ENCODE peak calls at places on chromosomes 5 and 9, in four cellular contexts. T is CD4-positive, alpha-beta memory T cell; H is IMR-90; X is suprapubic skin. D is an unnamed sample.
A peak's percentile ranks its signal among the peaks of the same experiment; 100 is the strongest.

GRCh38 chr9:8760000-8760767 is 960.6 kb upstream of the DMAC1 start:
- DNase-seq in T (no peak), X (no peak), H (no peak), D (no peak)

GRCh38 chr9:34655394-34655793 is 3.4 kb downstream of the IL11RA start:
- DNase-seq in T (no peak), H (no peak), X (no peak), D (no peak)

GRCh38 chr5:169304175-169304574 is 3.2 kb upstream of the SLIT3 start:
- DNase-seq in T (no peak), X (no peak), H (no peak), D (no peak)

GRCh38 chr5:176542135-176542595 is 5.0 kb upstream of the RNF44 start:
- DNase-seq in H (no peak), T (peak; percentile 57), X (no peak), D (no peak)

GRCh38 chr5:32767948-32768427 is 56.9 kb downstream of the NPR3 start:
- DNase-seq in H (peak; percentile 99), X (no peak), T (no peak), D (no peak)

GRCh38 chr9:78109075-78109474 is 77.5 kb upstream of the GNAQ start:
- DNase-seq in H (no peak), T (no peak), X (no peak), D (no peak)

GRCh38 chr9:135463140-135463539 is 16.4 kb upstream of the PPP1R26 start:
- DNase-seq in X (no peak), H (peak; percentile 54), T (no peak), D (no peak)

GRCh38 chr5:180620014-180620413 is 28.7 kb upstream of the SCGB3A1 start:
- DNase-seq in T (no peak), H (no peak), X (no peak), D (no peak)

GRCh38 chr5:149141957-149142851 is 911 bp downstream of the ABLIM3 start:
- DNase-seq in H (peak; percentile 44), T (no peak), X (no peak), D (peak; percentile 28)

GRCh38 chr9:111352545-111352944 is 22.5 kb upstream of the OR2K2 start:
- DNase-seq in T (no peak), X (no peak), H (peak; percentile 15), D (no peak)

GRCh38 chr5:143166661-143167420 is 236.6 kb downstream of the NR3C1 start:
- DNase-seq in H (no peak), X (no peak), T (no peak), D (no peak)

GRCh38 chr5:11737010-11737409 is 167.2 kb downstream of the CTNND2 start:
- DNase-seq in T (no peak), X (no peak), H (no peak), D (no peak)

GRCh38 chr9:132989414-132989996 is 11.0 kb downstream of the GFI1B start:
- DNase-seq in H (no peak), T (no peak), X (no peak), D (no peak)

GRCh38 chr5:173941102-173941501 is 47.9 kb upstream of the C5orf47 start:
- DNase-seq in T (no peak), H (no peak), X (no peak), D (no peak)

GRCh38 chr5:173940269-173940668 is 48.7 kb upstream of the C5orf47 start:
- DNase-seq in T (no peak), H (no peak), X (no peak), D (no peak)

GRCh38 chr5:173941758-173942401 is 47.1 kb upstream of the C5orf47 start:
- DNase-seq in T (no peak), X (no peak), H (no peak), D (no peak)

GRCh38 chr5:173946353-173946752 is 42.6 kb upstream of the C5orf47 start:
- DNase-seq in X (no peak), H (no peak), T (no peak), D (no peak)

DNA sequence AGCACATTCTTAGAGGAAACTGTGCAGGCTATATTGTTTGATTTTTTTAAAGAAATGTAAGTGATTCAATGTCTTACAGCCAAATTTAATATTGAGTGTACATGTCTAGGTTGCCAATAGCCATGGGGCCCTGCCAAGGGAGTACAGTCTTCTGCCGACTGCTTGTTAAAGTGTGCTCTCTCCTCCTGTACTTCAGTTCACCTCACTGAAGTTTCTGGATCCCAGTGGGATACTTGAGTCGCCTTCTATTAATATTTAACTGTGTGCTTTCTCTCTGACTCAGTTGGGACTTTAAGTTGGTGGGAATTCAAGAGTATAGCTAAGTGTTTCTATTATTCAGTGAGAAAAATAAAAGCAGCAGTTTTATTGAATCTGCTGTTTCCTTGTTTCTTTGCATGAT is 44.5 kb upstream of the C5orf47 start:
- DNase-seq in X (no peak), H (no peak), T (no peak), D (no peak)
- H3K4me1 ChIP-seq in X (peaks cover 12% of the 10 kb centered on the region), H (peaks cover 2% of the 10 kb centered on the region), T (no peaks in the 10 kb centered on the region), D (peaks cover 16% of the 10 kb centered on the region)

DNA sequence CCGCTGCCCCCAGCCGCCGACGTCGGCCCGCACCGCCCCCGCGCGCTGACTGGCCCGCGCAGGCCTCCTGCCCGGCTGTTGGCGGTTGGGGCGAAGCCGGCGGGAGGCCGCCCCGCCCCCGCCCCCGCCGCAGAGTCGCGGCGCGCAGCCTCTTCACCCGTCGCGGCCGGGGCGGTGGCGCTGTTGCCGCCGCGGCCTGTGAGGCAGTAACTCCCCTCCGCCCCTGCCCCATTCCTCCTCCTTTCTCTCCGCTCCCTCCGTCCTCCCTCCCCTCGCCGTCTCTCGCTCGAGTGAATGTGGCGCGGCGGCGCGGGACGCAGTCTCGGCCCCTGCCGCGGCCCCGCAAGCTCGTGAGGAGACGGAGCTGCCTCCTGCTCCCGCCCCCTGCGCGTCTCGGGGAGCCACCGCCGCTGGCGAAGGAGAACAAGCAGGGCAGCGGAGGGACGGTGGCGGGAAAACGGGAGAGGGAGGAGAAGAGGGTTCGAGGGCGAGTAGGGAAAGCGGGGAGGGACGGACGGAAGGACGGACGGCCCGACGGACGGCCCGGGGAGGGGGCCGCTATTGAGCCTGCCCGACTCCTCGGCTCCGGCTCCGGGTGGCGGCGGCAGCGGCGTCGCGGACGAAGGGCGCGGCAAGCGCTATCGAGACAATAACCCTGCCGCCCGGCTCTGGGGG is 637 bp upstream of the ERBIN start:
- DNase-seq in H (peak; percentile 85), T (peak; percentile 84), X (peak; percentile 88), D (peak; percentile 59)
- H3K27me3 ChIP-seq in H (no peaks in the 10 kb centered on the region), T (no peaks in the 10 kb centered on the region), X (no peaks in the 10 kb centered on the region), D (no peaks in the 10 kb centered on the region)

DNA sequence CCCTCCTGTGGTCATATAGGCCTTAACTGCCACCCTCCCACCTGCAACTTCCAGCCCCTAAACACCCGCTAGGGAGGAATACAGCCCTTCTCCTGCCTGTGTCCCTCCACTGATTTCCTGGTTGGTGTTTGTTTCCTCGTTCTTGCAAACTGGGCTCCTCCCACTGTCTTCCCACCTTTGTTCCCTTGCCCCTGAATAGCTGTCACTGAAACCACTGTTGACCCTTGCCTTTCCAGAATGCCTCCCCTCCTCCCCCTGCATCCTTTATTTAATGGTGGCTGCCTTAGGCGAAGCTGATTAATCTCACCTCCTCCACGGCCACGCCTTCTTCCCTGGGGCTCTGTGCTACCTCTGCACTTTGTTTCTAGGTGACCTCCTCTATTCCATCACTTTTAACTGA is 626.7 kb downstream of the BNC2 start:
- DNase-seq in H (no peak), T (no peak), X (no peak), D (no peak)
- H3K4me1 ChIP-seq in H (peaks cover 21% of the 10 kb centered on the region), T (no peaks in the 10 kb centered on the region), X (peaks cover 9% of the 10 kb centered on the region), D (peaks cover 16% of the 10 kb centered on the region)

GRCh38 chr9:130938652-130939404 is at the start of gene FIBCD1:
- DNase-seq in H (peak; percentile 34), T (no peak), X (no peak), D (no peak)
- H3K27me3 ChIP-seq in H (peaks cover 33% of the 10 kb centered on the region), T (peaks cover 46% of the 10 kb centered on the region), X (peaks cover 100% of the 10 kb centered on the region), D (peaks cover 2% of the 10 kb centered on the region)

DNA sequence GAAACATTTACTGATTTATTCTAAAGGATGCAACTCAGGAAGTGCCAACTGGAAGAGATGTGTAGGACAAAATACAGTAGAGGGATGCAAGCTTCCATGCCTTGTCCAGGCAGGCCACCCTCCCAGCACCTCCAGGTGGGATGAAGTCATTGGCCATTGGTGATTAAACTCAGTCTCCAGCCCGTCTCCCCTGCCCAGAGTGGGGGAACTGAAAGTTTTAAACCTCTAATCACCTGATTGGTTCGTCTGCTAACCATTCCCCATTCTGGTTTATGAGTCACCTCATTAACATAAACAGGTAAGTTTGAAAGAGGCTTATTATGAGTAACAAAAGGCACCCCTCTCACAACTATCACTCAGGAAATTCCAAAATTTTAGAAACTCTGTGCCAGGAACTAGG is 8.1 kb downstream of the TNFAIP8 start:
- DNase-seq in X (no peak), H (no peak), T (no peak), D (no peak)
- H3K4me1 ChIP-seq in X (peaks cover 61% of the 10 kb centered on the region), H (peaks cover 26% of the 10 kb centered on the region), T (peaks cover 98% of the 10 kb centered on the region), D (no peaks in the 10 kb centered on the region)

D was measured in tibial nerve.